ENCODE peak calls at places on chromosomes 12 and 14, in eight cellular contexts. Q is H4; K is sciatic nerve; L is A549; P is kidney; Y is NCI-H526 treated with DMSO at 0.1 percent for 48 hours; C is iris pigment epithelial cell; E is stimulated activated CD4-positive, alpha-beta T cell treated with anti-CD3 and anti-CD28 coated beads, Interleukin-12 subunit alpha, Interleukin-12 subunit beta, amount 100 ng/mL, for 24 hours. Z is an unnamed sample.

GRCh38 chr12:28107679-28108078 is 82.6 kb upstream of the CCDC91 start:
- DNase-seq in Q (no peak), K (no peak), L (no peak), P (no peak), Y (no peak), C (no peak), E (no peak), Z (no peak)

GRCh38 chr12:131592972-131593371 is 117.9 kb upstream of the SFSWAP start:
- DNase-seq in Q (no peak), K (no peak), L (no peak), P (no peak), Y (no peak), C (no peak), E (peak; percentile 2), Z (no peak)

GRCh38 chr12:131112690-131113290 is 159.1 kb downstream of the ADGRD1 start:
- DNase-seq in Q (no peak), K (peak; percentile 49), L (no peak), P (no peak), Y (no peak), C (no peak), E (no peak), Z (peak; percentile 71)

GRCh38 chr12:3959799-3960560 is 86.8 kb upstream of the PARP11 start:
- DNase-seq in Q (no peak), K (no peak), L (no peak), P (no peak), Y (no peak), C (no peak), E (no peak), Z (no peak)

GRCh38 chr12:15910864-15911696 is at the start of gene DERA:
- DNase-seq in Q (peak; percentile 62), K (peak; percentile 87), L (peak; percentile 83), P (peak; percentile 93), Y (peak; percentile 71), C (peak; percentile 79), E (peak; percentile 52), Z (peak; percentile 95)

GRCh38 chr14:67982711-67983608 is 163.4 kb downstream of the RAD51B start:
- DNase-seq in Q (no peak), K (no peak), L (no peak), P (no peak), Y (no peak), C (no peak), E (no peak), Z (no peak)

GRCh38 chr14:23352506-23353432 is at the start of gene SLC22A17:
- DNase-seq in Q (peak; percentile 71), K (peak; percentile 90), L (peak; percentile 65), P (peak; percentile 93), Y (peak; percentile 69), C (peak; percentile 91), E (peak; percentile 51), Z (peak; percentile 93)

GRCh38 chr12:47849261-47849660 is 29.6 kb upstream of the HDAC7 start:
- DNase-seq in Q (no peak), K (no peak), L (no peak), P (no peak), Y (no peak), C (no peak), E (no peak), Z (no peak)

GRCh38 chr12:71242511-71242910 is 84.7 kb upstream of the TSPAN8 start:
- DNase-seq in Q (no peak), K (no peak), L (no peak), P (no peak), Y (no peak), C (no peak), E (no peak), Z (no peak)

GRCh38 chr12:17286874-17287273 is 680.9 kb upstream of the LMO3 start:
- DNase-seq in Q (no peak), K (no peak), L (no peak), P (no peak), Y (no peak), C (no peak), E (no peak), Z (no peak)

GRCh38 chr12:12007001-12007712 is 63.6 kb upstream of the BCL2L14 start:
- DNase-seq in Q (peak; percentile 66), K (no peak), L (no peak), P (no peak), Y (no peak), C (peak; percentile 53), E (peak; percentile 79), Z (no peak)

GRCh38 chr14:105890474-105891220 is 364.3 kb downstream of the TMEM121 start:
- DNase-seq in Q (peak; percentile 0), K (peak; percentile 42), L (no peak), P (peak; percentile 55), Y (no peak), C (no peak), E (no peak), Z (peak; percentile 65)

GRCh38 chr12:124233846-124234620 is 60.9 kb upstream of the RFLNA start:
- DNase-seq in Q (peak; percentile 31), K (no peak), L (no peak), P (no peak), Y (no peak), C (peak; percentile 16), E (no peak), Z (no peak)

GRCh38 chr14:79629891-79630560 is 581.3 kb downstream of the DIO2 start:
- DNase-seq in Q (peak; percentile 1), K (no peak), L (no peak), P (no peak), Y (no peak), C (peak; percentile 20), E (no peak), Z (no peak)

GRCh38 chr12:22116376-22116775 is 70.4 kb downstream of the CMAS start:
- DNase-seq in Q (no peak), K (no peak), L (no peak), P (no peak), Y (no peak), C (no peak), E (no peak), Z (no peak)

GRCh38 chr12:106107566-106107965 is 31.2 kb downstream of the NUAK1 start:
- DNase-seq in Q (no peak), K (no peak), L (peak; percentile 40), P (no peak), Y (no peak), C (peak; percentile 85), E (no peak), Z (no peak)

GRCh38 chr12:85803231-85803630 is 33.0 kb downstream of the RASSF9 start:
- DNase-seq in Q (no peak), K (no peak), L (no peak), P (no peak), Y (no peak), C (no peak), E (no peak), Z (no peak)

GRCh38 chr14:94467728-94468520 is 8.1 kb downstream of the SERPINA9 start:
- DNase-seq in Q (no peak), K (no peak), L (no peak), P (no peak), Y (no peak), C (no peak), E (no peak), Z (no peak)

GRCh38 chr12:108689314-108690190 is 41.8 kb downstream of the CORO1C start:
- DNase-seq in Q (peak; percentile 30), K (peak; percentile 69), L (peak; percentile 70), P (no peak), Y (no peak), C (peak; percentile 62), E (peak; percentile 25), Z (no peak)

GRCh38 chr12:5565933-5566632 is 134.2 kb downstream of the NTF3 start:
- DNase-seq in Q (no peak), K (no peak), L (no peak), P (no peak), Y (no peak), C (no peak), E (no peak), Z (no peak)

GRCh38 chr14:51248041-51248987 is 8.3 kb downstream of the TMX1 start:
- DNase-seq in Q (no peak), K (no peak), L (no peak), P (no peak), Y (no peak), C (no peak), E (no peak), Z (no peak)

GRCh38 chr14:64778114-64778754 is 74.0 kb downstream of the PLEKHG3 start:
- DNase-seq in Q (no peak), K (no peak), L (no peak), P (no peak), Y (no peak), C (no peak), E (no peak), Z (no peak)

GRCh38 chr14:92397140-92397815 is 74.3 kb downstream of the SLC24A4 start:
- DNase-seq in Q (peak; percentile 39), K (no peak), L (peak; percentile 28), P (no peak), Y (no peak), C (peak; percentile 57), E (no peak), Z (no peak)